ENCODE peak calls at places on chromosomes 6 and 20, in seven cellular contexts. L is AG10803; N is NCI-H2081; F is stimulated activated CD8-positive, alpha-beta memory T cell treated with anti-CD3 and anti-CD28 coated beads, Interleukin-2, amount 100 ng/mL, for 1 hour; T is AG04450; G is AG04449; X is kidney glomerular epithelial cell. I is an unnamed sample.

GRCh38 chr6:142945446-142946180 is 637 bp upstream of the HIVEP2 start:
- DNase-seq in X (peak), N (peak), F (peak), L (no peak), T (no peak), G (no peak), I (no peak)

GRCh38 chr6:56372621-56373020 is 125.2 kb upstream of the COL21A1 start:
- DNase-seq in N (no peak), F (no peak), T (no peak), X (no peak), L (peak), G (no peak), I (no peak)

GRCh38 chr6:72418495-72418894 is 203.4 kb upstream of the KCNQ5 start:
- DNase-seq in G (peak), F (no peak), N (no peak), L (peak), X (no peak), T (peak), I (no peak)

GRCh38 chr6:108874470-108875160 is 26.4 kb downstream of the ARMC2 start:
- DNase-seq in G (no peak), T (no peak), F (no peak), N (no peak), L (peak), X (no peak), I (no peak)

GRCh38 chr6:43776115-43776798 is 6.2 kb downstream of the VEGFA start:
- DNase-seq in F (no peak), T (no peak), G (no peak), N (no peak), X (no peak), L (no peak), I (no peak)

GRCh38 chr20:39829255-39829654 is 859.8 kb downstream of the MAFB start:
- DNase-seq in N (no peak), L (peak), T (no peak), F (no peak), G (no peak), X (no peak), I (no peak)

GRCh38 chr20:24684954-24685691 is 215.7 kb downstream of the SYNDIG1 start:
- DNase-seq in X (no peak), N (no peak), F (no peak), G (no peak), T (no peak), L (no peak), I (no peak)

GRCh38 chr20:51884561-51884960 is 82.2 kb upstream of the SALL4 start:
- DNase-seq in L (peak), T (no peak), G (no peak), X (no peak), F (no peak), N (no peak), I (no peak)

GRCh38 chr6:31738048-31738979 is 1.5 kb upstream of the MSH5 start:
- DNase-seq in G (no peak), N (peak), L (peak), T (peak), X (peak), F (peak), I (no peak)

GRCh38 chr6:64146094-64146493 is 510.5 kb downstream of the PHF3 start:
- DNase-seq in G (no peak), L (no peak), T (no peak), X (no peak), N (no peak), F (no peak), I (no peak)

GRCh38 chr6:35664945-35665344 is 23.8 kb downstream of the FKBP5 start:
- DNase-seq in G (no peak), L (no peak), T (no peak), N (no peak), F (no peak), X (no peak), I (no peak)

GRCh38 chr20:6008254-6008653 is 45.6 kb downstream of the LRRN4 start:
- DNase-seq in T (peak), F (no peak), L (peak), X (peak), N (no peak), G (peak), I (no peak)

GRCh38 chr6:7899046-7899888 is 11.3 kb downstream of the TXNDC5 start:
- DNase-seq in G (no peak), N (no peak), L (no peak), X (no peak), F (no peak), T (no peak), I (no peak)

GRCh38 chr6:2900821-2901644 is 2.1 kb downstream of the SERPINB9 start:
- DNase-seq in N (no peak), T (no peak), L (peak), F (no peak), X (no peak), G (no peak), I (no peak)

GRCh38 chr6:162409986-162410715 is 317.4 kb downstream of the PRKN start:
- DNase-seq in X (no peak), T (no peak), F (no peak), N (no peak), G (no peak), L (no peak), I (no peak)

GRCh38 chr6:122839477-122839876 is 50.4 kb downstream of the SMPDL3A start:
- DNase-seq in F (peak), G (no peak), N (peak), X (peak), T (no peak), L (peak), I (peak)

GRCh38 chr6:140909620-140910019 is 1223.1 kb upstream of the GJE1 start:
- DNase-seq in L (no peak), G (no peak), X (peak), F (no peak), N (no peak), T (no peak), I (no peak)

GRCh38 chr6:15533379-15534044 is 129.3 kb downstream of the DTNBP1 start:
- DNase-seq in L (no peak), G (no peak), T (no peak), X (no peak), N (no peak), F (no peak), I (no peak)

GRCh38 chr6:23027281-23027680 is 457.9 kb downstream of the HDGFL1 start:
- DNase-seq in X (no peak), T (no peak), L (no peak), G (no peak), F (no peak), N (peak), I (no peak)

GRCh38 chr6:44100088-44100550 is 27.1 kb downstream of the MRPL14 start:
- DNase-seq in F (no peak), L (no peak), G (no peak), X (peak), T (no peak), N (peak), I (no peak)

GRCh38 chr20:2133318-2134183 is 31.9 kb downstream of the STK35 start:
- DNase-seq in L (peak), T (no peak), F (no peak), G (peak), N (no peak), X (peak), I (no peak)

GRCh38 chr6:34035704-34036356 is 110.1 kb downstream of the GRM4 start:
- DNase-seq in N (no peak), T (no peak), F (no peak), G (no peak), X (no peak), L (no peak), I (no peak)

I was measured in D721Med.